ENCODE peak calls at places on chromosomes 5 and 9, in five cellular contexts. One of them, this sample, is unnamed.

GRCh38 chr9:33289501-33289900 is 815 bp upstream of the NFX1 start:
- DNase-seq in foreskin fibroblast: no peak
- DNase-seq in HFF-Myc: no peak
- DNase-seq in stomach: no peak
- DNase-seq in fibroblast of pulmonary artery: peak
- DNase-seq in this sample: no peak

GRCh38 chr9:110241491-110242321 is 14.6 kb downstream of the TXN start:
- DNase-seq in foreskin fibroblast: peak
- DNase-seq in HFF-Myc: no peak
- DNase-seq in stomach: no peak
- DNase-seq in fibroblast of pulmonary artery: peak
- DNase-seq in this sample: no peak

GRCh38 chr9:76912631-76913275 is 6.8 kb upstream of the PRUNE2 start:
- DNase-seq in foreskin fibroblast: peak
- DNase-seq in HFF-Myc: no peak
- DNase-seq in stomach: no peak
- DNase-seq in fibroblast of pulmonary artery: peak
- DNase-seq in this sample: no peak

GRCh38 chr5:55108651-55109050 is 6.2 kb downstream of the GZMA start:
- DNase-seq in foreskin fibroblast: no peak
- DNase-seq in HFF-Myc: no peak
- DNase-seq in stomach: no peak
- DNase-seq in fibroblast of pulmonary artery: no peak
- DNase-seq in this sample: no peak

GRCh38 chr5:154309361-154309725 is 118.8 kb downstream of the GALNT10 start:
- DNase-seq in foreskin fibroblast: no peak
- DNase-seq in HFF-Myc: no peak
- DNase-seq in stomach: no peak
- DNase-seq in fibroblast of pulmonary artery: peak
- DNase-seq in this sample: no peak

GRCh38 chr9:122445155-122445749 is 32.5 kb downstream of the OR1J1 start:
- DNase-seq in foreskin fibroblast: peak
- DNase-seq in HFF-Myc: peak
- DNase-seq in stomach: no peak
- DNase-seq in fibroblast of pulmonary artery: peak
- DNase-seq in this sample: peak

GRCh38 chr9:129310666-129311350 is 132.7 kb upstream of the IER5L start:
- DNase-seq in foreskin fibroblast: peak
- DNase-seq in HFF-Myc: no peak
- DNase-seq in stomach: peak
- DNase-seq in fibroblast of pulmonary artery: no peak
- DNase-seq in this sample: no peak

GRCh38 chr5:151427258-151427657 is 20.1 kb upstream of the SLC36A1 start:
- DNase-seq in foreskin fibroblast: no peak
- DNase-seq in HFF-Myc: no peak
- DNase-seq in stomach: no peak
- DNase-seq in fibroblast of pulmonary artery: no peak
- DNase-seq in this sample: no peak

GRCh38 chr9:3473402-3473801 is 52.4 kb downstream of the RFX3 start:
- DNase-seq in foreskin fibroblast: no peak
- DNase-seq in HFF-Myc: no peak
- DNase-seq in stomach: no peak
- DNase-seq in fibroblast of pulmonary artery: no peak
- DNase-seq in this sample: no peak

GRCh38 chr9:94870465-94870792 is 143.9 kb downstream of the AOPEP start:
- DNase-seq in foreskin fibroblast: no peak
- DNase-seq in HFF-Myc: no peak
- DNase-seq in stomach: no peak
- DNase-seq in fibroblast of pulmonary artery: no peak
- DNase-seq in this sample: no peak

GRCh38 chr5:75434107-75434506 is 77.3 kb downstream of the CERT1 start:
- DNase-seq in foreskin fibroblast: peak
- DNase-seq in HFF-Myc: peak
- DNase-seq in stomach: no peak
- DNase-seq in fibroblast of pulmonary artery: no peak
- DNase-seq in this sample: no peak

GRCh38 chr5:170541146-170541769 is 37.4 kb downstream of the KCNIP1 start:
- DNase-seq in foreskin fibroblast: no peak
- DNase-seq in HFF-Myc: no peak
- DNase-seq in stomach: peak
- DNase-seq in fibroblast of pulmonary artery: no peak
- DNase-seq in this sample: no peak

GRCh38 chr5:64942460-64942859 is 173.7 kb downstream of the CWC27 start:
- DNase-seq in foreskin fibroblast: no peak
- DNase-seq in HFF-Myc: no peak
- DNase-seq in stomach: no peak
- DNase-seq in fibroblast of pulmonary artery: no peak
- DNase-seq in this sample: no peak

GRCh38 chr5:137842296-137842695 is 25.4 kb upstream of the MYOT start:
- DNase-seq in foreskin fibroblast: no peak
- DNase-seq in HFF-Myc: no peak
- DNase-seq in stomach: no peak
- DNase-seq in fibroblast of pulmonary artery: no peak
- DNase-seq in this sample: no peak

GRCh38 chr5:15522141-15522540 is 22.2 kb downstream of the FBXL7 start:
- DNase-seq in foreskin fibroblast: no peak
- DNase-seq in HFF-Myc: no peak
- DNase-seq in stomach: no peak
- DNase-seq in fibroblast of pulmonary artery: no peak
- DNase-seq in this sample: no peak

GRCh38 chr9:99590879-99591278 is 230.8 kb upstream of the NR4A3 start:
- DNase-seq in foreskin fibroblast: no peak
- DNase-seq in HFF-Myc: no peak
- DNase-seq in stomach: no peak
- DNase-seq in fibroblast of pulmonary artery: no peak
- DNase-seq in this sample: no peak

GRCh38 chr9:133204993-133205336 is 4.1 kb downstream of the OBP2B start:
- DNase-seq in foreskin fibroblast: no peak
- DNase-seq in HFF-Myc: no peak
- DNase-seq in stomach: peak
- DNase-seq in fibroblast of pulmonary artery: no peak
- DNase-seq in this sample: no peak

DNA sequence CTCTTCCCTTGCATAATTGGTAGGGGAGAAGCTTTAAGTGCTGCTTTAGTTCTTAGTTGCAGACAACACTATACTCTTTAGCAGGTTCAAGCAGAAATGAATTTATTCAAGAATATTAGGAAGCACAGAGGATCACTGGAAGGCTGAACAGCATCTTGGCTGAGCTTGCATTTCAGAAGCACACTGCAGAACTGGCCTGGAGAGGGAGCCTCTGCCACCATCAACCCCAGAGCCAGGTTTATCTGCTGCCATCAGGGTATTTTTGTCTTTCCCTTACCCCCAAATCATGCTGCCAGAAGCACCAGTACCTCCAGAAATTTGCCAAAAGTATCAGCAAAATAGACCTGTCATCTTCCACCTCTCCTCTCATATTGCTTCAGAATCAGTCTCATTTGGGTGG is 440.7 kb downstream of the DMAC1 start:
- DNase-seq in foreskin fibroblast: no peak
- DNase-seq in HFF-Myc: no peak
- DNase-seq in stomach: no peak
- DNase-seq in fibroblast of pulmonary artery: peak
- DNase-seq in this sample: no peak
- TF ChIP-seq CTCF in foreskin fibroblast: peak
- TF ChIP-seq CTCF in HFF-Myc: peak
- TF ChIP-seq CTCF in stomach: no peak
- TF ChIP-seq CTCF in fibroblast of pulmonary artery: peak
- TF ChIP-seq CTCF in this sample: peak

GRCh38 chr9:106451223-106451622 is 411.7 kb upstream of the ZNF462 start:
- DNase-seq in foreskin fibroblast: no peak
- DNase-seq in HFF-Myc: no peak
- DNase-seq in stomach: no peak
- DNase-seq in fibroblast of pulmonary artery: no peak
- DNase-seq in this sample: no peak

GRCh38 chr9:106445107-106445506 is 417.9 kb upstream of the ZNF462 start:
- DNase-seq in foreskin fibroblast: no peak
- DNase-seq in HFF-Myc: no peak
- DNase-seq in stomach: no peak
- DNase-seq in fibroblast of pulmonary artery: no peak
- DNase-seq in this sample: no peak

GRCh38 chr9:106450549-106450948 is 412.4 kb upstream of the ZNF462 start:
- DNase-seq in foreskin fibroblast: no peak
- DNase-seq in HFF-Myc: no peak
- DNase-seq in stomach: no peak
- DNase-seq in fibroblast of pulmonary artery: no peak
- DNase-seq in this sample: no peak

GRCh38 chr9:106449528-106449927 is 413.4 kb upstream of the ZNF462 start:
- DNase-seq in foreskin fibroblast: no peak
- DNase-seq in HFF-Myc: no peak
- DNase-seq in stomach: no peak
- DNase-seq in fibroblast of pulmonary artery: no peak
- DNase-seq in this sample: no peak
- H3K4me3 ChIP-seq in foreskin fibroblast: no peak
- H3K4me3 ChIP-seq in HFF-Myc: no peak
- H3K4me3 ChIP-seq in stomach: no peak
- H3K4me3 ChIP-seq in fibroblast of pulmonary artery: no peak
- H3K4me3 ChIP-seq in this sample: no peak

DNA sequence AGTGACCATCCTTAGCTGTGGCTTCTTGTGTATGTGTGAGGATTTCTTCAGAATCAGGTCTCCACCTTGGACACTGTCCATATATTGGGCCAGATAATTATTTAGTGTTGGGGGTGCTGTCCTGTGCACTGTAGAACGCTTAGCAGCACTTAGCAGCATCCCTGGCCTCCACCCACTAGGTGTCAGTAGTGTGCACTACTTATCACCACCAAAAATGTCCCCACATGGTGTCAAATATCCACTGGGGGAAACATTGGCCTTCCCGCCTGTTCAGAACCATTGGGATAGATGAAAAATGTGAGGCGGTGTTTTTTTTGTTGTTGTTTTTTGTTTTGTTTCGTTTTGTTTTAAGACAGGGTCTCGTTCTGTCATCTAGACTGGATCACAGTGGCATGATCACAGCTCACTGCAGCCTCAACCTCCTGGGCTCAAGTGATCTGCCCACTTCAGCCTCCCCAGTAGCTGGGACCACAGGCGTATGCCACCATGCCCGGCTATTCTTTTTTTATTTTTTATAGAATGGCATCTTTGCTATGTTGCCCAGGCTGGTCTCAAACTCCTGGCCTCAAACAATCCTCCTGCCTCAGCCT is 67.7 kb downstream of the TENT4A start:
- DNase-seq in foreskin fibroblast: no peak
- DNase-seq in HFF-Myc: no peak
- DNase-seq in stomach: no peak
- DNase-seq in fibroblast of pulmonary artery: no peak
- DNase-seq in this sample: no peak
- TF ChIP-seq CTCF in foreskin fibroblast: peak
- TF ChIP-seq CTCF in HFF-Myc: peak
- TF ChIP-seq CTCF in stomach: no peak
- TF ChIP-seq CTCF in fibroblast of pulmonary artery: peak
- TF ChIP-seq CTCF in this sample: peak

DNA sequence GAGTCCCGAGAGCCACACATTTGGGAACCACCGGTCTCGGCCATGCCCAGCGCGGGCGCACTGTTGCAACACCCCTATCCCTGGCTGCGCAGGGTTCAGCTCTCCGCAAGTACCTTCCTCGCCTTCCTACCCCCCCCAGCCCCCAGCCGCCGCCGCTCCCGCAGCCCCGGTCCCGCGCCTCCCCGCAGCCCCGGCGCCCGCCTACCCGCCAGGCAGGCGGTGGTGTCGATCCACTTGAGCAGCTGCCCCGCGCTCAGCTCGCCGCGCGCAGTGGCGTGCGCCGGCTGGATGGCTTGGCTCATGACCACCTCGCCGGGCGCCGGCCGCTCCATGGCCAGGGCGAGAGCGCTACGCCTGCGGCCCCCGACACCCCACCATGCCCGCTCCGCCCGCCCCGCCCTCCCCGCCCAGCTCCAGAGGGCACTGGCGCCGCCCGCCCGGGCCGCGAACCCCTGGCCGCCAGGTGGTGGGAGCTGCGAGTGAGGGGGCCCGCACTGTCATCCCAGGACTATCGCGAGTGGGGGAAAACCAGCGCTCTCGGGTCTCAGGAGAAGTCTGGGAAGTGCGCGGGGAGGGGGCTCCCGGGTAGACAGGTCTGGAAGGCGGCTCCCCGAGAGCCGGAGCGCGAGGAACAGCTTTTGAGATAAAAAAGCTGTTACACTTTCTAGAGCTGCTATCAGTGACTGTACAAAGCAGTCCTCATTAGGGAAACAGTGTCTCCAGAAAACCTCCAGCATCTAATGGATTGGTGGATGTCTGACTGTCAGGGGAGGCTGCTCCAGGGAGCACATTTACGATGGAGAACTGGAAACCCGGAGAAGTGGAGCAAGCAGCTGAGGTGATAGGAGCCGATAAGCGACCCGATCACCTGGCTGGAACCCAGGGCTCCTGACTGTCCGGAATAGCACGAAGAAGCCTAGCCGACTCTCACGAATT is at the start of gene ACOT12:
- DNase-seq in foreskin fibroblast: peak
- DNase-seq in HFF-Myc: no peak
- DNase-seq in stomach: no peak
- DNase-seq in fibroblast of pulmonary artery: peak
- DNase-seq in this sample: no peak
- H3K4me3 ChIP-seq in foreskin fibroblast: peak
- H3K4me3 ChIP-seq in HFF-Myc: peak
- H3K4me3 ChIP-seq in stomach: peak
- H3K4me3 ChIP-seq in fibroblast of pulmonary artery: peak
- H3K4me3 ChIP-seq in this sample: peak

DNA sequence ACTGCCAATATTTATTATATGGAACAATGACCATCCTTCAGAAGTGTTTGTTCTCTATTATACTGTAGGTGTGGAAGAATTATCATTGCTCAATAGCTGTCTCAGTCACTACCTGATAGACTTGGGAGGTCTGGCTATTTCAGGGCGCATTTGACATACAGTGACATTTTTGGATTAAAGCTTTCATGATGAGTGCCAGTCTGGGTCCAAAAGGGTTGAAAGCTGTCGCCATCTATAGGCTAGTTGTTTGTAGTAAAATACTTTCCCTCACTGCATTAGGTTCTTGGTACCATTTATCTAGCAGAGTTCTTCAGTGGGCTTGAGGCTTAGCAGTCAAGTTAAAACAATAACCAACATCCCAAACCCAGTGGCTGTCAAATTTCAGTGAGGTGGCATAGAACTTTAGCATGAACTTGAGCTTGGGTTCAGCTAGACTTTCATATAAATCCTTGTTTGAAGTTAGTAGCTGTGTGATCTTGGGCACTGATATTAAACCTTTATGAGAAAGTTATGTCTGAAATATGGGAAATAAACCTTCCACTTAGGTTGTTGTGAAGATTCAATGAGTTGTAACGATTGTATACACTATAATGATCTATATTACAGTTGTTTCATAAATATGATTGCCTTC is 110.5 kb upstream of the CDKN2B start:
- DNase-seq in foreskin fibroblast: no peak
- DNase-seq in HFF-Myc: no peak
- DNase-seq in stomach: no peak
- DNase-seq in fibroblast of pulmonary artery: peak
- DNase-seq in this sample: no peak
- TF ChIP-seq CTCF in foreskin fibroblast: peak
- TF ChIP-seq CTCF in HFF-Myc: peak
- TF ChIP-seq CTCF in stomach: peak
- TF ChIP-seq CTCF in fibroblast of pulmonary artery: peak
- TF ChIP-seq CTCF in this sample: peak